ENCODE peak calls at places on chromosomes 13 and 19, in six cellular contexts. B is AG10803, Z is neural crest cell, Y is lung, S is GM03348, A is Karpas-422. J is an unnamed sample.

GRCh38 chr19:8158411-8159074 is 9.2 kb upstream of the FBN3 start:
- DNase-seq in B (peak), Z (peak), Y (peak), S (peak), A (peak), J (peak)

GRCh38 chr13:33109801-33110200 is 93.6 kb downstream of the KL start:
- DNase-seq in B (no peak), Z (no peak), Y (no peak), S (no peak), A (peak), J (no peak)

GRCh38 chr19:18543814-18544475 is 572 bp upstream of the FKBP8 start:
- DNase-seq in B (peak), Z (no peak), Y (peak), S (peak), A (peak), J (peak)

GRCh38 chr19:44927746-44928145 is 13.3 kb downstream of the APOC1 start:
- DNase-seq in B (peak), Z (no peak), Y (no peak), S (no peak), A (no peak), J (peak)

GRCh38 chr19:6048808-6049405 is 61.4 kb downstream of the RFX2 start:
- DNase-seq in B (peak), Z (peak), Y (peak), S (peak), A (peak), J (peak)

GRCh38 chr19:19461671-19462622 is 53.4 kb downstream of the TSSK6 start:
- DNase-seq in B (no peak), Z (peak), Y (peak), S (no peak), A (no peak), J (peak)

GRCh38 chr13:27424246-27425150 is at the start of gene GTF3A:
- DNase-seq in B (peak), Z (peak), Y (peak), S (peak), A (peak), J (peak)

GRCh38 chr19:29323972-29324680 is 111.2 kb upstream of the UQCRFS1 start:
- DNase-seq in B (no peak), Z (no peak), Y (peak), S (no peak), A (peak), J (no peak)

GRCh38 chr13:29423050-29423449 is 172.4 kb downstream of the SLC7A1 start:
- DNase-seq in B (no peak), Z (no peak), Y (no peak), S (no peak), A (no peak), J (no peak)

GRCh38 chr13:33471182-33471581 is 185.6 kb upstream of the STARD13 start:
- DNase-seq in B (no peak), Z (no peak), Y (no peak), S (no peak), A (no peak), J (peak)

GRCh38 chr19:13839193-13839937 is 37.6 kb upstream of the NANOS3 start:
- DNase-seq in B (peak), Z (no peak), Y (peak), S (peak), A (peak), J (peak)

GRCh38 chr19:17794731-17795494 is at the start of gene B3GNT3:
- DNase-seq in B (no peak), Z (no peak), Y (peak), S (no peak), A (no peak), J (no peak)

GRCh38 chr19:18589380-18590272 is 1.0 kb downstream of the REX1BD start:
- DNase-seq in B (peak), Z (peak), Y (peak), S (peak), A (peak), J (peak)

GRCh38 chr19:55985254-55985653 is 1.3 kb upstream of the NLRP5 start:
- DNase-seq in B (no peak), Z (no peak), Y (no peak), S (no peak), A (no peak), J (no peak)

GRCh38 chr13:50390503-50391248 is 375.4 kb downstream of the KCNRG start:
- DNase-seq in B (no peak), Z (no peak), Y (no peak), S (no peak), A (peak), J (no peak)

GRCh38 chr19:11196406-11197287 is 698 bp downstream of the KANK2 start:
- DNase-seq in B (peak), Z (no peak), Y (peak), S (peak), A (no peak), J (peak)

GRCh38 chr13:78709028-78709427 is 50.1 kb upstream of the OBI1 start:
- DNase-seq in B (no peak), Z (no peak), Y (no peak), S (no peak), A (no peak), J (no peak)

GRCh38 chr19:29384676-29385075 is 141.1 kb upstream of the VSTM2B start:
- DNase-seq in B (no peak), Z (peak), Y (no peak), S (no peak), A (peak), J (no peak)

GRCh38 chr13:79126706-79127105 is 279.3 kb downstream of the RBM26 start:
- DNase-seq in B (no peak), Z (no peak), Y (no peak), S (no peak), A (no peak), J (no peak)

GRCh38 chr13:98098511-98098910 is 44.4 kb upstream of the FARP1 start:
- DNase-seq in B (peak), Z (no peak), Y (no peak), S (peak), A (no peak), J (peak)

GRCh38 chr19:5536337-5536894 is 31.3 kb downstream of the TINCR start:
- DNase-seq in B (peak), Z (peak), Y (no peak), S (peak), A (no peak), J (no peak)

GRCh38 chr13:28485551-28485950 is 9.4 kb downstream of the FLT1 start:
- DNase-seq in B (no peak), Z (no peak), Y (no peak), S (no peak), A (no peak), J (no peak)

GRCh38 chr13:113646376-113646775 is 11.6 kb downstream of the ATP4B start:
- DNase-seq in B (no peak), Z (no peak), Y (no peak), S (no peak), A (no peak), J (no peak)

GRCh38 chr19:50932018-50932689 is 20.7 kb downstream of the KLK5 start:
- DNase-seq in B (no peak), Z (no peak), Y (no peak), S (no peak), A (no peak), J (no peak)

GRCh38 chr19:45767881-45768643 is 990 bp downstream of the SIX5 start:
- DNase-seq in B (peak), Z (peak), Y (peak), S (peak), A (no peak), J (peak)

GRCh38 chr13:63184693-63185092 is 1769.0 kb upstream of the PCDH20 start:
- DNase-seq in B (peak), Z (no peak), Y (no peak), S (peak), A (no peak), J (no peak)

GRCh38 chr19:7366701-7367420 is 18.1 kb downstream of the ARHGEF18 start:
- DNase-seq in B (peak), Z (no peak), Y (no peak), S (no peak), A (peak), J (peak)

GRCh38 chr13:24148414-24149305 is 11.9 kb upstream of the SPATA13 start:
- DNase-seq in B (peak), Z (no peak), Y (peak), S (peak), A (no peak), J (peak)

GRCh38 chr19:39870171-39870971 is 24.2 kb upstream of the FBL start:
- DNase-seq in B (no peak), Z (no peak), Y (no peak), S (no peak), A (no peak), J (no peak)

GRCh38 chr19:3275068-3275582 is 50.7 kb downstream of the CELF5 start:
- DNase-seq in B (no peak), Z (peak), Y (no peak), S (no peak), A (peak), J (no peak)

GRCh38 chr13:111940892-111941291 is 126.1 kb upstream of the SOX1 start:
- DNase-seq in B (no peak), Z (no peak), Y (no peak), S (no peak), A (no peak), J (no peak)

GRCh38 chr19:27618006-27618405 is 1594.9 kb downstream of the UQCRFS1 start:
- DNase-seq in B (no peak), Z (no peak), Y (no peak), S (no peak), A (no peak), J (no peak)

GRCh38 chr13:21342699-21343442 is 116.2 kb downstream of the ZDHHC20 start:
- DNase-seq in B (no peak), Z (no peak), Y (no peak), S (no peak), A (no peak), J (no peak)

GRCh38 chr13:44158055-44158655 is 215.5 kb upstream of the SERP2 start:
- DNase-seq in B (no peak), Z (no peak), Y (no peak), S (no peak), A (no peak), J (no peak)

J was measured in HCEC 1CT.